ENCODE peak calls at places on chromosomes 4 and X, in five cellular contexts. I is nucleus accumbens, Q is kidney, R is AG10803, A is EL. V is an unnamed sample.

GRCh38 chr4:18593297-18594002 is 571.9 kb upstream of the LCORL start:
- DNase-seq in I (peak), Q (no peak), R (peak), A (peak), V (peak)

GRCh38 chrX:151745651-151746050 is 11.1 kb downstream of the CNGA2 start:
- DNase-seq in I (no peak), Q (no peak), R (no peak), A (no peak), V (no peak)

GRCh38 chrX:47467106-47467505 is 15.9 kb downstream of the ZNF41 start:
- DNase-seq in I (no peak), Q (no peak), R (no peak), A (no peak), V (no peak)

GRCh38 chrX:48021026-48021900 is 14.5 kb downstream of the SPACA5 start:
- DNase-seq in I (peak), Q (peak), R (peak), A (peak), V (peak)

GRCh38 chrX:31070057-31070468 is 1.8 kb downstream of the FTHL17 start:
- DNase-seq in I (no peak), Q (no peak), R (no peak), A (no peak), V (no peak)

GRCh38 chr4:89567936-89568335 is 260.3 kb upstream of the GPRIN3 start:
- DNase-seq in I (no peak), Q (peak), R (no peak), A (no peak), V (no peak)

GRCh38 chr4:158796370-158797140 is 27.7 kb downstream of the FNIP2 start:
- DNase-seq in I (no peak), Q (no peak), R (peak), A (peak), V (no peak)

GRCh38 chr4:99264927-99265326 is 25.9 kb downstream of the ADH1A start:
- DNase-seq in I (no peak), Q (no peak), R (peak), A (no peak), V (no peak)

GRCh38 chr4:151460434-151460833 is 51.5 kb downstream of the FHIP1A start:
- DNase-seq in I (no peak), Q (no peak), R (no peak), A (no peak), V (no peak)

GRCh38 chr4:38078590-38079381 is 118.6 kb downstream of the PTTG2 start:
- DNase-seq in I (no peak), Q (no peak), R (peak), A (peak), V (no peak)

GRCh38 chrX:153910446-153910845 is 6.0 kb downstream of the AVPR2 start:
- DNase-seq in I (no peak), Q (peak), R (no peak), A (no peak), V (no peak)

GRCh38 chr4:146960634-146961033 is 15.0 kb upstream of the TTC29 start:
- DNase-seq in I (no peak), Q (no peak), R (no peak), A (no peak), V (no peak)

GRCh38 chrX:129679856-129680255 is 25.1 kb upstream of the APLN start:
- DNase-seq in I (no peak), Q (no peak), R (no peak), A (no peak), V (no peak)

GRCh38 chr4:187396106-187396505 is 599.5 kb upstream of the ZFP42 start:
- DNase-seq in I (peak), Q (no peak), R (no peak), A (no peak), V (no peak)

GRCh38 chr4:104751468-104751867 is 256.8 kb upstream of the CXXC4 start:
- DNase-seq in I (no peak), Q (no peak), R (no peak), A (no peak), V (no peak)

GRCh38 chrX:28347526-28347925 is 239.7 kb upstream of the IL1RAPL1 start:
- DNase-seq in I (no peak), Q (no peak), R (no peak), A (no peak), V (no peak)

GRCh38 chr4:151192556-151193235 is 84.3 kb upstream of the PRSS48 start:
- DNase-seq in I (no peak), Q (no peak), R (peak), A (no peak), V (no peak)

GRCh38 chr4:66562276-66562806 is 892.1 kb upstream of the EPHA5 start:
- DNase-seq in I (no peak), Q (no peak), R (peak), A (no peak), V (no peak)

GRCh38 chrX:34956915-34957314 is 14.3 kb downstream of the FAM47B start:
- DNase-seq in I (no peak), Q (no peak), R (peak), A (peak), V (no peak)

GRCh38 chrX:152872522-152872921 is 25.3 kb upstream of the ZNF185 start:
- DNase-seq in I (no peak), Q (no peak), R (no peak), A (no peak), V (no peak)

GRCh38 chr4:173360587-173361221 is 10.1 kb upstream of the SAP30 start:
- DNase-seq in I (no peak), Q (no peak), R (peak), A (peak), V (no peak)

GRCh38 chr4:87758278-87758677 is 41.1 kb upstream of the IBSP start:
- DNase-seq in I (no peak), Q (no peak), R (peak), A (no peak), V (no peak)

GRCh38 chrX:154325541-154325940 is 29.9 kb downstream of the TKTL1 start:
- DNase-seq in I (no peak), Q (no peak), R (no peak), A (peak), V (no peak)

GRCh38 chrX:13898084-13898483 is 81.2 kb upstream of the GPM6B start:
- DNase-seq in I (peak), Q (no peak), R (peak), A (peak), V (no peak)

V was measured in activated T-cell treated with anti-CD3 and anti-CD28 coated beads for 4 hours.